ENCODE peak calls at places on chromosome 1, in nine cellular contexts. O is prostate gland, V is K562, Y is stomach, R is esophagus muscularis mucosa, M is GM12892, X is Panc1, H is SK-N-MC, Q is H1. G is an unnamed sample.

GRCh38 chr1:234973426-234974250 is 155.0 kb downstream of the TOMM20 start:
- DNase-seq in V (no peak), Y (no peak), R (no peak), O (peak; percentile 43), H (no peak), Q (no peak), X (no peak), M (no peak), G (no peak)

GRCh38 chr1:199226163-199226562 is 587.3 kb downstream of the PTPRC start:
- DNase-seq in R (no peak), M (no peak), X (no peak), O (no peak), Q (no peak), H (peak; percentile 94), Y (no peak), V (no peak), G (no peak)

GRCh38 chr1:245512181-245512888 is 357.6 kb downstream of the KIF26B start:
- DNase-seq in H (no peak), R (no peak), M (no peak), O (no peak), Y (no peak), Q (no peak), X (no peak), V (no peak), G (no peak)

GRCh38 chr1:29709711-29710169 is 473.4 kb downstream of the PTPRU start:
- DNase-seq in V (no peak), Q (no peak), M (no peak), O (peak; percentile 83), X (peak; percentile 69), H (no peak), R (no peak), Y (no peak), G (no peak)

GRCh38 chr1:237736372-237737029 is 154.2 kb downstream of the ZP4 start:
- DNase-seq in X (no peak), M (no peak), H (peak; percentile 3), V (peak; percentile 8), O (no peak), R (no peak), Y (no peak), Q (no peak), G (peak; percentile 1)

GRCh38 chr1:2438641-2439040 is 26.3 kb upstream of the PEX10 start:
- DNase-seq in O (no peak), Y (no peak), M (no peak), R (no peak), Q (no peak), H (no peak), X (no peak), V (no peak), G (no peak)

GRCh38 chr1:205313681-205314308 is 7.8 kb downstream of the NUAK2 start:
- DNase-seq in Y (peak; percentile 35), O (peak; percentile 35), V (no peak), Q (peak; percentile 88), M (peak; percentile 49), R (peak; percentile 94), H (no peak), X (no peak), G (no peak)

GRCh38 chr1:202135221-202135721 is 9.3 kb downstream of the ARL8A start:
- DNase-seq in X (peak; percentile 42), O (peak; percentile 58), H (no peak), R (no peak), V (peak; percentile 90), Q (no peak), M (peak; percentile 92), Y (peak; percentile 65), G (peak; percentile 91)

GRCh38 chr1:85296980-85297379 is 20.5 kb upstream of the BCL10 start:
- DNase-seq in Y (no peak), M (no peak), X (no peak), V (no peak), H (no peak), O (no peak), Q (no peak), R (no peak), G (no peak)

GRCh38 chr1:85297538-85297854 is 21.1 kb upstream of the BCL10 start:
- DNase-seq in V (no peak), O (no peak), R (no peak), M (no peak), X (no peak), H (no peak), Y (no peak), Q (no peak), G (no peak)

GRCh38 chr1:85300140-85300539 is 23.7 kb upstream of the BCL10 start:
- DNase-seq in Q (no peak), H (no peak), M (no peak), Y (no peak), R (no peak), V (no peak), X (no peak), O (no peak), G (no peak)

GRCh38 chr1:85295654-85296053 is 19.2 kb upstream of the BCL10 start:
- DNase-seq in M (no peak), Y (no peak), R (no peak), H (no peak), O (no peak), Q (no peak), V (no peak), X (no peak), G (no peak)

DNA sequence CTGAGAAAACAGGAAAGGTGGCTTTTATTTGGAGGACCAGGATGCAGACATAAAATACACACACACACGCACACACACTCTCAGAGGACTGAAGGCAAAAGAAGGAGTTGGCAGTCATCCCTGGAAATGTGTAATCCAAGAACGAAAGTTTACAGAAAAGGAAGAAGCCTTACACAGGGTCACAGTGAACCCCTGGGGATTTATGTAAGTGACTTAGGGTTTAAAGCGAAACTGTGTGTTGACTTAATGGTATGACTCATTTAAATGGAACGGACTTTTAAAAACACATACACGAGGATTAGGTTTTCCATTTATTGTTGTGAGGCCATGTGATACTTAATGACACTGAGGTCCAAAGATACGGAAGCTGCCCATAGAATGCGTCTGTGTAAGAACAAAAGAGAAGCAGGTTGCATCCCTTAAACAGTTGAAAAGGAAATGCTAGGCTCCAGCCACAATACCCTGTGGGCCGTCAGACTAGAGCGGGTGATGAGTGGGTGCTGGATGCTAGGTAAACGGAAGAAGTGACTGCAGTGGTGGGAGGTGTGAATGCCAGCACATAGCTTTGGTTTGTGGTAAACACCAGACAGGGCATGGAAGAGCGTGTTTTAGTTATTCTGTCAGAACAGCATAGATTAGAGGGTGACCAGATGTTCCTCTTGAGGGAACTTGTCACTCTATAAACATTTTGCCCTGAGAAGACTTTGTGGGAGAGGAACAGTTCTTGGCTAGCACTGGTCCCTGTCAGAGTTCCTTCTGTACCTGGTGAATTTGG is 21.6 kb upstream of the BCL10 start:
- DNase-seq in H (no peak), X (peak; percentile 100), R (no peak), O (peak; percentile 93), Y (peak; percentile 59), M (no peak), Q (no peak), V (no peak), G (no peak)
- TF ChIP-seq POLR2AphosphoS5 in H (no peak), X (peak; percentile 96), R (no peak), O (peak; percentile 90), Y (peak; percentile 61), M (no peak), Q (no peak), V (no peak), G (no peak)

GRCh38 chr1:12588695-12589094 is 29.3 kb downstream of the DHRS3 start:
- DNase-seq in Y (no peak), M (no peak), R (no peak), O (no peak), V (no peak), H (no peak), Q (no peak), X (no peak), G (no peak)
- TF ChIP-seq POLR2AphosphoS5 in Y (no peak), M (no peak), R (no peak), O (no peak), V (no peak), H (no peak), Q (no peak), X (no peak), G (no peak)

DNA sequence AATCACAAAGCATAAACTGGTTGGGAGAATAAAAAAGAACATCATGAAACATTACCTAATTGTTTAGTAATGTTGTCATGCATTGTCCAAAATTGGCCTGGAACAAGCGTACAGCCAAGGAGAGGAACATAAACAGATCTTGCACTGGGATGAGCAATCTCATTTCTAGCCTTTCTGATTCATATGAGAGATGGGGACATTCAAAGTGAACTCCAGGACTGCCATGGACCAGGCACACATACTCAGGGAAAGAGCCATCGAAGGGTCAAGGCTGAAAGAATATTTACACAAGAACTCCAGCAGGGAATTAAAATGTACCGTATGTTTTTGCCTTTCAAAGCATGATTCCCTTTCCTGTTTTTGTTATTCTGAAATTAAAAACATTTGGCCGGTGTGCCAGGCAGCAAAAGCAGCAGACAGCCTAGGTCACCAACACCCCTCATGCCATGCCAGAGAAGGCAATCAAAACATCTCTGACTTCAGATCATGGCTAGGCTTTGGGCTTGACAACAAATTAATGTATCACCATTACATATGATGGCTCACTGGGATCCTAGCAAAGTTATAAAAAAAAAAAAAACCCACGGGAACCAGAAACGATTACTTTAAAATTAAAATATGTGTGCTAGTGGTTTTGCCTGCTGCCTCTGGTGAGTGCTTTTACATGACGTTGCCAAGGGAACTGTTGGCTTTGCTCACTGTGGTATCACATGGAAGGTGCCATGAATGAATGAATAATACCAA is 159.8 kb downstream of the TGFBR3 start:
- DNase-seq in H (no peak), O (no peak), V (no peak), M (no peak), Y (no peak), X (no peak), Q (no peak), R (no peak), G (no peak)
- TF ChIP-seq POLR2AphosphoS5 in H (no peak), O (peak; percentile 86), V (no peak), M (no peak), Y (peak; percentile 96), X (no peak), Q (no peak), R (peak; percentile 91), G (no peak)

GRCh38 chr1:37477946-37478345 is 3.6 kb downstream of the ZC3H12A start:
- DNase-seq in M (no peak), V (no peak), R (no peak), H (no peak), Q (no peak), O (no peak), X (no peak), Y (no peak), G (no peak)
- TF ChIP-seq POLR2AphosphoS5 in M (peak; percentile 5), V (no peak), R (no peak), H (no peak), Q (peak; percentile 4), O (no peak), X (no peak), Y (no peak), G (no peak)

GRCh38 chr1:8348777-8349472 is 31.0 kb downstream of the SLC45A1 start:
- DNase-seq in V (peak; percentile 86), M (peak; percentile 91), X (no peak), Y (peak; percentile 69), H (no peak), R (no peak), O (peak; percentile 68), Q (peak; percentile 72), G (peak; percentile 95)
- TF ChIP-seq POLR2AphosphoS5 in V (no peak), M (no peak), X (peak; percentile 56), Y (no peak), H (no peak), R (peak; percentile 18), O (no peak), Q (no peak), G (no peak)

G was measured in GM12891.